ENCODE peak calls at places on chromosome 14, in ten cellular contexts. Q is HCT116, M is Peyer's patch, B is IMR-90, W is stomach, G is tibial nerve, C is esophagus squamous epithelium, O is uterus, I is ovary, U is gastrocnemius medialis. Y is an unnamed sample.

GRCh38 chr14:79468491-79468890 is 742.8 kb downstream of the DIO2 start:
- DNase-seq in I (no peak), Q (no peak), W (no peak), B (no peak), G (no peak), C (no peak), O (no peak), M (no peak), U (no peak), Y (no peak)

GRCh38 chr14:56224179-56224578 is 106.0 kb downstream of the PELI2 start:
- DNase-seq in W (no peak), U (no peak), B (no peak), I (no peak), G (no peak), C (no peak), M (no peak), O (no peak), Q (no peak), Y (no peak)

GRCh38 chr14:22808388-22809209 is 6.6 kb downstream of the SLC7A7 start:
- DNase-seq in C (no peak), G (no peak), I (no peak), U (no peak), O (no peak), M (no peak), Q (no peak), B (no peak), W (no peak), Y (no peak)

GRCh38 chr14:35402323-35403084 is 2.0 kb downstream of the NFKBIA start:
- DNase-seq in O (no peak), Q (no peak), I (no peak), U (peak; percentile 29), B (peak; percentile 56), G (peak; percentile 24), M (peak; percentile 78), C (no peak), W (no peak), Y (no peak)

GRCh38 chr14:92728781-92729364 is 19.6 kb downstream of the LGMN start:
- DNase-seq in I (no peak), W (peak; percentile 61), O (no peak), U (no peak), C (no peak), M (peak; percentile 76), G (no peak), B (peak; percentile 31), Q (no peak), Y (no peak)

GRCh38 chr14:22438742-22439141 is 150.3 kb downstream of the DAD1 start:
- DNase-seq in Q (no peak), C (no peak), W (no peak), O (no peak), U (no peak), M (no peak), B (no peak), I (no peak), G (no peak), Y (no peak)

GRCh38 chr14:54828031-54828430 is 74.6 kb downstream of the GCH1 start:
- DNase-seq in I (no peak), U (no peak), C (no peak), B (no peak), M (no peak), Q (no peak), W (no peak), G (no peak), O (no peak), Y (no peak)

GRCh38 chr14:102474934-102475333 is 34.6 kb downstream of the ANKRD9 start:
- DNase-seq in U (peak; percentile 86), W (peak; percentile 35), G (no peak), O (no peak), I (peak; percentile 81), C (no peak), M (peak; percentile 65), B (peak; percentile 80), Q (no peak), Y (no peak)

DNA sequence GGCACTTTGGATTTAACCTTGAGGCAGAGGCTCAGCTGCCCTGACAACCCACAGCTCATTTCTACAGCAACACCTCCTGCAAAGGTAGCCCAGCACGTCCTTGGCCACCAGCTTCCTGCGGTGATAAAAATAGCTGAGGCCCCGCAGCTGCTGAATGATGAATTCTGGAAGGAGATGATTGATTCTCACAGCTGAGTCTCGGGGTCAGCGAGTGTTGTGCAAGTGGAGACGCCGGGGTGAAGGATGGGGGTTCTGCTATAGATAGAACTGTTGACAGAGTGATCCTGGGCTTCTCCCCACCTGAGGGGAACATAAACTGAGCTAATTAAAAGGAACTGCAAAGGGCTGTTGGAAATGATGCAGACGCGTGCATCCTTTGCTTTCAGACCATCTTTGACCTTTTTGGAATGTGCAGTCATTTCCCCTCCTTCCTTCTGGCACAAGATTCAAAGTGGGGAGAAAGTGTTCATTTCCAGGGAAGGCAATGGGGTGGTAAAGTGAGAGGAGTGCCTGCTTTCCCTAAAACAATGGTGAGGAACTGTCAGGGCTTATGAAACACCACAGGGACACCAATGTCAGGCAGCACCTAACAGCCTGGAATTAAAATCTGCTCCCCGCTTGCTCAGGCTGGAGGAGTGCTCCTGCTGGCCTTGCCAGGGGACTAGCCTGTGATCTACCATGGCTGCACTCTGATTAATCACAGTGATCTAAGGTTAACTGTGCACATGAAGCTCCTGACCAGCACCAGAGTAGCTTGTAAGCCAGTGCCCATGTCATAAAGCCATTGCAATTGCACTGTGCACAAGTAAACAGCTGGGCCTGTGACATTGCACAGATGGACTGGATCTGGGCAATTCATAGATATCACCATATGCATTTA is 145.3 kb downstream of the SLC38A6 start:
- DNase-seq in I (no peak), B (no peak), Q (no peak), M (no peak), W (no peak), U (peak; percentile 87), O (peak; percentile 42), G (no peak), C (no peak), Y (no peak)
- H3K4me1 ChIP-seq in I (peaks cover 1% of the 10 kb centered on the region), B (peaks cover 35% of the 10 kb centered on the region), Q (peaks cover 7% of the 10 kb centered on the region), M (no peaks in the 10 kb centered on the region), W (peaks cover 4% of the 10 kb centered on the region), U (peaks cover 78% of the 10 kb centered on the region), O (no peaks in the 10 kb centered on the region), G (no peaks in the 10 kb centered on the region), C (no peaks in the 10 kb centered on the region), Y (no peaks in the 10 kb centered on the region)

GRCh38 chr14:81536125-81536771 is 2.6 kb upstream of the SEL1L start:
- DNase-seq in I (no peak), B (no peak), G (no peak), M (no peak), W (no peak), C (no peak), O (no peak), U (no peak), Q (no peak), Y (no peak)
- TF ChIP-seq POLR2A in I (no peak), B (no peak), G (no peak), M (no peak), W (no peak), C (no peak), O (no peak), U (no peak), Q (no peak), Y (no peak)

GRCh38 chr14:37585101-37585479 is 10.0 kb downstream of the FOXA1 start:
- DNase-seq in I (no peak), W (peak; percentile 69), B (no peak), C (no peak), U (no peak), G (no peak), M (no peak), O (no peak), Q (no peak), Y (no peak)

GRCh38 chr14:37587438-37587837 is 7.6 kb downstream of the FOXA1 start:
- DNase-seq in G (no peak), Q (no peak), W (no peak), I (no peak), C (no peak), B (no peak), M (no peak), U (no peak), O (no peak), Y (no peak)

GRCh38 chr14:37584211-37585100 is 10.6 kb downstream of the FOXA1 start:
- DNase-seq in G (no peak), C (no peak), W (peak; percentile 61), U (no peak), M (no peak), B (no peak), O (no peak), I (no peak), Q (no peak), Y (no peak)

GRCh38 chr14:37586783-37587428 is 8.1 kb downstream of the FOXA1 start:
- DNase-seq in Q (no peak), G (no peak), I (no peak), W (no peak), B (no peak), U (no peak), O (no peak), M (no peak), C (no peak), Y (no peak)

GRCh38 chr14:37585971-37586759 is 8.9 kb downstream of the FOXA1 start:
- DNase-seq in C (no peak), I (no peak), G (no peak), M (no peak), U (no peak), Q (no peak), W (no peak), O (no peak), B (no peak), Y (no peak)
- H3K27me3 ChIP-seq in C (peaks cover 94% of the 10 kb centered on the region), I (peaks cover 5% of the 10 kb centered on the region), G (peaks cover 95% of the 10 kb centered on the region), M (peaks cover 35% of the 10 kb centered on the region), U (peaks cover 86% of the 10 kb centered on the region), Q (no peaks in the 10 kb centered on the region), W (peaks cover 90% of the 10 kb centered on the region), O (peaks cover 77% of the 10 kb centered on the region), B (peaks cover 78% of the 10 kb centered on the region), Y (peaks cover 21% of the 10 kb centered on the region)

GRCh38 chr14:104086210-104086660 is 735 bp downstream of the ASPG start:
- DNase-seq in Q (no peak), O (peak; percentile 14), I (peak; percentile 50), W (no peak), U (no peak), C (no peak), M (no peak), B (no peak), G (no peak), Y (no peak)

GRCh38 chr14:104085032-104085888 is at the start of gene ASPG:
- DNase-seq in G (no peak), Q (no peak), M (peak; percentile 45), W (peak; percentile 55), I (peak; percentile 82), U (no peak), O (peak; percentile 61), C (no peak), B (no peak), Y (no peak)

GRCh38 chr14:104084251-104085002 is 1.1 kb upstream of the ASPG start:
- DNase-seq in Q (no peak), M (no peak), C (no peak), U (no peak), I (peak; percentile 26), O (no peak), W (peak; percentile 29), B (no peak), G (no peak), Y (peak; percentile 72)

GRCh38 chr14:104086661-104087461 is 1.4 kb downstream of the ASPG start:
- DNase-seq in G (no peak), W (peak; percentile 30), M (no peak), Q (no peak), O (peak; percentile 13), I (peak; percentile 33), B (no peak), C (no peak), U (no peak), Y (no peak)

DNA sequence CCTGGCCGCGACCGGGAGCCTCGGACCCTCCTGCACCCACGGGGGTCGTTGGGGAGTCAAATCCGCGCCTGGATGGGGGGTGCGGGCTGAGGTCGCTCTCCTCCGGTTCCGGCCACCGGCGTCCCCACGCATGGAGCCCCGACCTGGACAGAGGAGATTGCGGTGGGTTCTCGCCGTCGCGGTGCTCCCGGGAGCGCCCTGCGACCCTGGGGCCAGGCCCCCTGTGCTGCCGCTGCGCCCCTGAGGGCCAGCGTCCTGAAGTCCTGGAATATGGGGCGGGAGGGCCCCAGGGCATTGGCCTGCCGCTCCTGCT is 345 bp downstream of the ASPG start:
- DNase-seq in M (no peak), W (no peak), C (no peak), I (no peak), U (no peak), O (no peak), Q (no peak), B (no peak), G (no peak), Y (no peak)
- H3K4me1 ChIP-seq in M (no peaks in the 10 kb centered on the region), W (peaks cover 70% of the 10 kb centered on the region), C (no peaks in the 10 kb centered on the region), I (peaks cover 13% of the 10 kb centered on the region), U (peaks cover 4% of the 10 kb centered on the region), O (no peaks in the 10 kb centered on the region), Q (no peaks in the 10 kb centered on the region), B (no peaks in the 10 kb centered on the region), G (no peaks in the 10 kb centered on the region), Y (peaks cover 4% of the 10 kb centered on the region)